ENCODE peak calls at places on chromosome X, in five cellular contexts. X is hepatocyte; U is sigmoid colon; I is CD8-positive, alpha-beta memory T cell; J is CD8-positive, alpha-beta T cell. P is an unnamed sample.

GRCh38 chrX:129593137-129593536 is 53.1 kb downstream of the OCRL start:
- DNase-seq in X (no peak), J (no peak), U (no peak), I (no peak), P (no peak)

GRCh38 chrX:25004485-25005032 is 11.2 kb downstream of the ARX start:
- DNase-seq in X (no peak), U (no peak), I (no peak), J (no peak), P (no peak)

GRCh38 chrX:16138108-16138427 is 14.7 kb downstream of the GRPR start:
- DNase-seq in J (no peak), U (no peak), I (no peak), X (peak; percentile 28), P (no peak)

GRCh38 chrX:116198810-116199209 is 28.3 kb downstream of the AGTR2 start:
- DNase-seq in U (no peak), I (no peak), J (no peak), X (no peak), P (peak; percentile 4)

GRCh38 chrX:133697656-133698055 is 282.4 kb upstream of the GPC4 start:
- DNase-seq in J (no peak), I (no peak), X (no peak), U (no peak), P (no peak)

GRCh38 chrX:34656842-34657780 is at the start of gene TMEM47:
- DNase-seq in U (peak; percentile 86), J (no peak), I (no peak), X (peak; percentile 93), P (no peak)

GRCh38 chrX:138710866-138711331 is 618 bp downstream of the FGF13 start:
- DNase-seq in I (no peak), J (no peak), U (peak; percentile 57), X (peak; percentile 6), P (no peak)

GRCh38 chrX:11667286-11667685 is 1.6 kb upstream of the ARHGAP6 start:
- DNase-seq in U (no peak), J (no peak), I (no peak), X (no peak), P (no peak)

GRCh38 chrX:40146471-40147398 is 49.0 kb upstream of the BCOR start:
- DNase-seq in J (peak; percentile 38), X (peak; percentile 75), I (no peak), U (peak; percentile 75), P (no peak)

GRCh38 chrX:40149286-40150175 is 51.8 kb upstream of the BCOR start:
- DNase-seq in I (no peak), U (no peak), J (no peak), X (no peak), P (no peak)

GRCh38 chrX:40148439-40149285 is 50.9 kb upstream of the BCOR start:
- DNase-seq in X (peak; percentile 35), I (no peak), J (no peak), U (no peak), P (peak; percentile 32)

GRCh38 chrX:40147399-40148188 is 49.8 kb upstream of the BCOR start:
- DNase-seq in U (no peak), J (no peak), X (peak; percentile 6), I (no peak), P (no peak)

DNA sequence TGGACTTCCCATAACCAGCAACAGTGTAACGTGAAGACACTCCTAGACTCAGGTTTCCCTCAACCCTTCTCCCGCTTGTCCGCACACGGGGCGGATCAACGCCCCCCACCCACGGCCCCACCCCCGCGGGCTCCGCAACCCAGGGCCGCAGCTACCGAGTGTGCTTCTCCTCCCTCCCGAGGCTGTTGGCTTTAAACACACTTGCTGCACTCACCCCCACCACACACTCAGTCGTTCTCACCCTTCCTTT is 50.4 kb upstream of the BCOR start:
- DNase-seq in J (no peak), U (no peak), I (no peak), X (peak; percentile 6), P (no peak)
- H3K4me3 ChIP-seq in J (no peak overlapping the region), U (no peak overlapping the region), I (no peak overlapping the region), X (no peak overlapping the region), P (no peak overlapping the region)

GRCh38 chrX:154096140-154097002 is 1.1 kb downstream of the MECP2 start:
- DNase-seq in U (no peak), X (peak; percentile 21), I (peak; percentile 10), J (peak; percentile 13), P (no peak)

GRCh38 chrX:154097597-154098541 is at the start of gene MECP2:
- DNase-seq in I (peak; percentile 87), U (peak; percentile 96), X (peak; percentile 94), J (peak; percentile 83), P (peak; percentile 73)

GRCh38 chrX:154094833-154095232 is 2.7 kb downstream of the MECP2 start:
- DNase-seq in X (no peak), J (no peak), I (no peak), U (no peak), P (no peak)

GRCh38 chrX:154098551-154098950 is 1.0 kb upstream of the MECP2 start:
- DNase-seq in J (no peak), I (no peak), U (no peak), X (no peak), P (no peak)

GRCh38 chrX:154097003-154097596 is 417 bp downstream of the MECP2 start:
- DNase-seq in X (peak; percentile 86), U (peak; percentile 90), I (peak; percentile 72), J (peak; percentile 74), P (no peak)
- H3K4me3 ChIP-seq in X (peak overlapping the region; percentile 61), U (peak overlapping the region; percentile 76), I (peak overlapping the region; percentile 86), J (peak overlapping the region; percentile 85), P (peak overlapping the region; percentile 72)

DNA sequence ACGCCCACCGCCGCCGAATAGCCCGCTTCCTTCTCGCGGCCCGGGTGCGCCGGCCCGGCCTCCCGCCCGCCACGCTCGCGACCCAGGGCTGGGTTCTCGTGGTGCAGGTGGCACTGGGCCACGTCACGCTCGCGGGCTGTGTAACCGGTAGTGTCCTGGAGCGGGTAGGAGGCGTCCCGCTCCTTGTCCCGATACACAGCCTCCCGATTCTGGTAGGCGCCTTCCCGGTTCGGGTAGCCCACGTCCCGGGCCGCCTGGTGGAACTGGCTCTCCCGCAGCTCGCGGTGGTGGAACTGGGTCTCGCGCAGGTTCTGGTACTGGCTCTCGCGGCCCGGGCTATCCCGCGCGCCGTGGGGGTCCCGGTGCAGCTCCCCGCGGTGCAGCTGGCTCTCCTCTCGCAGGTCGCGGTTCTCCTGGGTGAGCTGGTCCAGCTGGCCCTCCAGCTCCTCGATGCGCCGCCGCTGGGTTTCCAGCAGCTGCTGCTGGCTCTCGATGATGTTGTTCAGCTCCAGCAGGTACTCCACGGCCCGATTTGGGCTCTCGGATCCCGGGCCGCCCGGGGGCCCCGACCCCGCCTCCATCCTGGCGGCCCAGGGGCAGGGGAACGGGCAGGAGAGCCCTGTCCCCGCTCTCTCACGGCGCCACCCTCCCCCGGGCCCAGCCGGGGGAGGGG is 39.3 kb upstream of the IQSEC2 start:
- DNase-seq in U (no peak), X (peak; percentile 16), I (no peak), J (peak; percentile 21), P (no peak)
- H3K4me3 ChIP-seq in U (peak overlapping the region; percentile 56), X (peak overlapping the region; percentile 52), I (peak overlapping the region; percentile 39), J (peak overlapping the region; percentile 53), P (peak overlapping the region; percentile 55)

GRCh38 chrX:135340827-135341226 is 31.5 kb downstream of the ETDC start:
- DNase-seq in U (no peak), J (no peak), I (no peak), X (no peak), P (no peak)
- H3K4me3 ChIP-seq in U (no peak overlapping the region), J (no peak overlapping the region), I (peak overlapping the region; percentile 43), X (peak overlapping the region; percentile 57), P (peak overlapping the region; percentile 77)

GRCh38 chrX:49278081-49278480 is 8.5 kb downstream of the PPP1R3F start:
- DNase-seq in J (no peak), I (no peak), U (peak; percentile 40), X (no peak), P (no peak)
- H3K4me3 ChIP-seq in J (no peak overlapping the region), I (no peak overlapping the region), U (no peak overlapping the region), X (no peak overlapping the region), P (no peak overlapping the region)

DNA sequence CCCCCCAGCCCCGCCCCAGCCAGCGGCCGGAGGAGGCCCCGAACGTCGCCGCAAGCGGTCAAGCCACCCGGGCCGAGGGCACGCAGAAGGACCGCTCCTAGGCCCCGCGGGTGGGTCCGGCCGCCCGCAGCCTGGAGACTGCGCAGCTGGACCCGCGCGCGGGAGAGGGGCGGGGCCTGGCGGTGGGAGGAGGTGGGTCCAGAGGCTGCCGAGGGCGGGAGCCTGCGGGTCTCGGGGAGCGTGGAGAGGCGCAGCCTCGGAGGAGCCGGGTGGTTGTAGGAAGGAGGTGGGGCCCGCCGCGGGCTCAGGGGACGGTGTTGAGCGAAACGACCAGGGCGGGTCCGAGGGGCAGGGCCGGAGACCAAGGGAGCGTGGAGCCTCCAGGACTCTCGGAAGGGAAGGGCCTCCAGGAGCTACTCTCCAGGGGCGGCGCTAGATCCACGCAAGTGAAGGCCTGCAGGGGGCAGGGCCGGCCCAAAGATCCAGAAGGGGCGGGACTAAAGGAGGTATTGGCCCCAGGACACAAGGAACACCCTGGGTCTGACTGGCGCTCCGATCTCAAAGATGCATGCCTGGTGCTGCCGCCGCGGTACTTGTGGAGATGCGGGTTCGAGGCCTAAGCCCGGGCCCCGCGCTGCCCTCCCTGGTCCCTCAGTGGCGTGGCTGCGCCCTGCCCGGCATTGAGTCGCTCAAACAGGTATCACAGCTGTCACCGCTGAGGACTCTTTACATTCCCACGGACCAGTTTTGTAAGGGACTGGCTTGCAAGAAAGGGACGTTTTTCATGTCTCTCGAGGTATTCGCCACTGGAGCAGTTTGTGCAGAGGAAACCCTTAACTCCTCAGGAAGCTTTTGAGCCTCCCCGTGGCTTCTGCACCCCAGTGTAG is 5.9 kb downstream of the TIMM17B start:
- DNase-seq in I (peak; percentile 73), U (peak; percentile 96), J (peak; percentile 74), X (peak; percentile 92), P (peak; percentile 62)
- H3K4me3 ChIP-seq in I (peak overlapping the region; percentile 49), U (peak overlapping the region; percentile 64), J (peak overlapping the region; percentile 59), X (peak overlapping the region; percentile 44), P (peak overlapping the region; percentile 47)

GRCh38 chrX:38232287-38232686 is 11.6 kb upstream of the SRPX start:
- DNase-seq in X (no peak), J (no peak), I (no peak), U (no peak), P (no peak)

GRCh38 chrX:38236901-38237615 is 16.4 kb upstream of the SRPX start:
- DNase-seq in X (no peak), J (no peak), I (no peak), U (no peak), P (no peak)

GRCh38 chrX:38233891-38234807 is 13.5 kb upstream of the SRPX start:
- DNase-seq in X (no peak), U (peak; percentile 75), J (no peak), I (no peak), P (no peak)
- H3K4me3 ChIP-seq in X (no peak overlapping the region), U (no peak overlapping the region), J (no peak overlapping the region), I (no peak overlapping the region), P (no peak overlapping the region)

DNA sequence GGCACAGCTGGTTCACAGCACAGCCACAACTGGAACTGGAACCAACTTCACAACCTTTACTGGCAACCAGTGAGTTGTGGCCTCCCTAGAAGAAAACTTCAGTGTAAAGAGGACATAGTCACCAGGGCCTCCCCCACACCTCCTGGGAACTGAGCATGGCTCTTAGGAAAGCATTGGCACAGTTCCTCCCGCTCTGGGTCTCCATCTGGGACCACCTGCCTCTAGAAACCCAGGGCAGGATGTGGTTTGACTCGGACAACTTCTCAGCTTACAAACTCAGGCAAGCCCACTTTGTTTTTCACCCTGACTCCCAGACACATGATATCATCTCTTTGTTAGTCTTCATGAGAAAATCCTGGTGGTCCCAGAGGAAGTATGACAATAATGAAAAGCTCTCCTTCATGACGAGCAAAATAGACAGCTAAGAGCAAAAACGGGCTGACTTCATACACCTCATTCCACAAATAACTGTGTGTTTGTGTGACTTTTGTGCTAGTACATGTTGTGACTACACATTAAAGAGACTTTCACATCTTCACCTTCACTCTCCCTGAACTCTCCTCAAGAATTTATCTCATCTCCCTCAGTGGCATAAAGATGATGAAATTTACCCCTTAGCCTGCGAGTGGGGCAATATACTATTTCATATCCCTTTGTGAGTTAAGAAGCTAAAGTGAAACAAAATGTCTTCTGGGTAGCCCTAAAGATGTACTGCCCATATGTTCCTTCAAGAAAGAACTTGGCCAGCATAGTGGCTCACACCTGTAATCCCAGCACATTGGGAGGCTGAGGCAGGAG is 75.4 kb downstream of the SH3KBP1 start:
- DNase-seq in X (no peak), I (no peak), J (no peak), U (no peak), P (no peak)
- H3K4me3 ChIP-seq in X (no peak overlapping the region), I (no peak overlapping the region), J (no peak overlapping the region), U (no peak overlapping the region), P (no peak overlapping the region)